ENCODE peak calls at places on chromosomes 6 and 20, in six cellular contexts. Q is endothelial cell; G is iPS DF 19.7; A is fibroblast of lung; P is thoracic aorta; Y is activated CD8-positive, alpha-beta T cell treated with anti-CD3 and anti-CD28 coated beads for 36 hours. F is an unnamed sample.

GRCh38 chr6:1378224-1379025 is 11.0 kb upstream of the FOXF2 start:
- DNase-seq in Q (peak), G (no peak), A (no peak), P (no peak), Y (no peak), F (no peak)

GRCh38 chr6:83592770-83593394 is 80.5 kb downstream of the PRSS35 start:
- DNase-seq in Q (peak), G (peak), A (peak), P (no peak), Y (no peak), F (peak)

GRCh38 chr6:118627724-118628123 is 23.7 kb downstream of the CEP85L start:
- DNase-seq in Q (no peak), G (no peak), A (no peak), P (no peak), Y (no peak), F (no peak)

GRCh38 chr6:163459007-163459406 is 44.5 kb downstream of the QKI start:
- DNase-seq in Q (no peak), G (no peak), A (no peak), P (no peak), Y (no peak), F (no peak)

GRCh38 chr20:46715292-46715756 is 5.9 kb downstream of the SLC2A10 start:
- DNase-seq in Q (peak), G (peak), A (peak), P (no peak), Y (no peak), F (peak)

GRCh38 chr20:10761232-10761631 is 87.4 kb upstream of the JAG1 start:
- DNase-seq in Q (no peak), G (no peak), A (peak), P (no peak), Y (no peak), F (peak)

GRCh38 chr6:105991561-105992314 is 94.4 kb upstream of the PRDM1 start:
- DNase-seq in Q (no peak), G (no peak), A (no peak), P (no peak), Y (peak), F (no peak)

GRCh38 chr20:32907886-32908285 is 49.2 kb downstream of the EFCAB8 start:
- DNase-seq in Q (no peak), G (no peak), A (no peak), P (no peak), Y (no peak), F (no peak)

GRCh38 chr20:61693055-61693600 is 372.6 kb downstream of the TAF4 start:
- DNase-seq in Q (no peak), G (no peak), A (no peak), P (no peak), Y (no peak), F (no peak)

GRCh38 chr6:46998436-46999017 is 43.6 kb downstream of the ADGRF1 start:
- DNase-seq in Q (no peak), G (no peak), A (no peak), P (no peak), Y (no peak), F (no peak)

GRCh38 chr6:153076431-153076830 is 54.7 kb downstream of the RGS17 start:
- DNase-seq in Q (no peak), G (no peak), A (no peak), P (no peak), Y (no peak), F (no peak)

GRCh38 chr6:156659317-156660198 is 117.6 kb upstream of the ARID1B start:
- DNase-seq in Q (no peak), G (no peak), A (no peak), P (no peak), Y (no peak), F (no peak)

GRCh38 chr6:17470953-17471335 is 77.5 kb downstream of the CAP2 start:
- DNase-seq in Q (no peak), G (no peak), A (peak), P (no peak), Y (no peak), F (peak)

GRCh38 chr6:148304976-148305375 is 37.7 kb upstream of the SASH1 start:
- DNase-seq in Q (no peak), G (no peak), A (peak), P (no peak), Y (no peak), F (peak)

GRCh38 chr6:138277835-138278234 is 59.5 kb upstream of the PBOV1 start:
- DNase-seq in Q (no peak), G (no peak), A (no peak), P (no peak), Y (no peak), F (no peak)

GRCh38 chr20:22920898-22921297 is 114.2 kb upstream of the SSTR4 start:
- DNase-seq in Q (no peak), G (no peak), A (no peak), P (no peak), Y (no peak), F (no peak)

GRCh38 chr6:63685453-63686379 is 50.1 kb downstream of the PHF3 start:
- DNase-seq in Q (no peak), G (no peak), A (no peak), P (no peak), Y (no peak), F (no peak)

GRCh38 chr20:52340036-52340634 is 148.6 kb upstream of the ZFP64 start:
- DNase-seq in Q (no peak), G (peak), A (peak), P (no peak), Y (no peak), F (peak)

GRCh38 chr20:38113401-38114325 is 51.4 kb downstream of the TGM2 start:
- DNase-seq in Q (peak), G (peak), A (peak), P (no peak), Y (peak), F (no peak)

GRCh38 chr6:152380351-152380767 is 256.8 kb downstream of the SYNE1 start:
- DNase-seq in Q (no peak), G (no peak), A (peak), P (no peak), Y (no peak), F (peak)

GRCh38 chr6:72835749-72836148 is 213.9 kb downstream of the KCNQ5 start:
- DNase-seq in Q (no peak), G (no peak), A (no peak), P (no peak), Y (no peak), F (no peak)

GRCh38 chr20:32457476-32457986 is 99.4 kb downstream of the ASXL1 start:
- DNase-seq in Q (peak), G (peak), A (peak), P (no peak), Y (no peak), F (peak)

GRCh38 chr6:52328721-52329120 is 33.2 kb upstream of the PAQR8 start:
- DNase-seq in Q (no peak), G (no peak), A (no peak), P (no peak), Y (no peak), F (no peak)

GRCh38 chr6:151847064-151847463 is 39.6 kb downstream of the ESR1 start:
- DNase-seq in Q (peak), G (peak), A (peak), P (no peak), Y (peak), F (peak)

GRCh38 chr6:135230702-135231468 is 49.8 kb downstream of the MYB start:
- DNase-seq in Q (no peak), G (no peak), A (no peak), P (no peak), Y (no peak), F (peak)

GRCh38 chr6:11211235-11211634 is 21.2 kb downstream of the NEDD9 start:
- DNase-seq in Q (no peak), G (no peak), A (no peak), P (no peak), Y (no peak), F (no peak)

GRCh38 chr6:156437084-156437879 is 339.9 kb upstream of the ARID1B start:
- DNase-seq in Q (no peak), G (no peak), A (no peak), P (no peak), Y (no peak), F (no peak)

GRCh38 chr6:34658605-34659218 is 37.9 kb downstream of the ILRUN start:
- DNase-seq in Q (no peak), G (no peak), A (no peak), P (no peak), Y (no peak), F (no peak)

GRCh38 chr20:34922654-34923381 is 32.8 kb downstream of the GSS start:
- DNase-seq in Q (no peak), G (no peak), A (peak), P (peak), Y (no peak), F (peak)

GRCh38 chr20:52105045-52105572 is 86.5 kb downstream of the ZFP64 start:
- DNase-seq in Q (peak), G (peak), A (peak), P (no peak), Y (peak), F (peak)

GRCh38 chr6:137978252-137978896 is 111.3 kb downstream of the TNFAIP3 start:
- DNase-seq in Q (no peak), G (no peak), A (no peak), P (no peak), Y (peak), F (no peak)

GRCh38 chr6:159788276-159788675 is 1.1 kb downstream of the TCP1 start:
- DNase-seq in Q (no peak), G (no peak), A (no peak), P (no peak), Y (peak), F (no peak)

GRCh38 chr20:56433221-56433879 is 21.3 kb downstream of the CASS4 start:
- DNase-seq in Q (no peak), G (no peak), A (no peak), P (no peak), Y (no peak), F (peak)

F was measured in fibroblast of pulmonary artery.